ENCODE peak calls at places on chromosome 16, in ten cellular contexts. F is ovary, K is stomach, U is A549, P is tibial nerve, A is H1, E is suprapubic skin, Z is sigmoid colon, S is GM12878, V is esophagus muscularis mucosa. R is an unnamed sample. For H3K4me1, the result is how much of the 10 kb centered on the place peaks cover.

GRCh38 chr16:15701367-15701766 is 51.3 kb downstream of the NDE1 start:
- DNase-seq in Z (no peak), K (no peak), A (no peak), S (no peak), F (no peak), V (no peak), E (no peak), P (no peak), U (no peak), R (no peak)

GRCh38 chr16:28192811-28193529 is 18.8 kb downstream of the XPO6 start:
- DNase-seq in Z (no peak), K (peak), V (no peak), E (no peak), F (no peak), P (no peak), A (no peak), U (no peak), S (no peak), R (peak)

GRCh38 chr16:14677627-14678026 is 16.5 kb downstream of the PLA2G10 start:
- DNase-seq in Z (no peak), S (no peak), U (no peak), K (no peak), V (no peak), P (no peak), E (no peak), A (no peak), F (no peak), R (no peak)

GRCh38 chr16:13306153-13306552 is 404.8 kb downstream of the SHISA9 start:
- DNase-seq in A (no peak), E (no peak), S (no peak), F (no peak), K (no peak), V (no peak), P (no peak), Z (no peak), U (no peak), R (no peak)

GRCh38 chr16:4184038-4184702 is 57.7 kb downstream of the SRL start:
- DNase-seq in F (no peak), P (no peak), K (no peak), E (no peak), S (no peak), Z (no peak), V (no peak), U (no peak), A (no peak), R (no peak)

GRCh38 chr16:9625122-9625521 is 533.7 kb downstream of the HAPSTR1 start:
- DNase-seq in P (no peak), S (no peak), E (no peak), K (no peak), U (no peak), F (no peak), A (no peak), Z (no peak), V (no peak), R (no peak)

GRCh38 chr16:3007957-3008748 is 4.6 kb upstream of the CLDN9 start:
- DNase-seq in E (no peak), U (no peak), V (no peak), Z (no peak), A (peak), S (no peak), P (no peak), K (no peak), F (no peak), R (no peak)

GRCh38 chr16:12573730-12574383 is 229.8 kb downstream of the CPPED1 start:
- DNase-seq in V (no peak), K (peak), A (peak), U (peak), E (peak), F (no peak), S (no peak), Z (peak), P (no peak), R (peak)

GRCh38 chr16:26651464-26651863 is 415.3 kb upstream of the C16orf82 start:
- DNase-seq in F (no peak), Z (no peak), A (no peak), U (no peak), P (no peak), K (no peak), V (peak), E (no peak), S (no peak), R (no peak)

GRCh38 chr16:20612551-20613470 is 36.6 kb upstream of the ACSM2B start:
- DNase-seq in E (no peak), P (no peak), U (no peak), S (no peak), A (no peak), K (peak), V (no peak), F (peak), Z (peak), R (no peak)

GRCh38 chr16:23523321-23523720 is 13.0 kb upstream of the GGA2 start:
- DNase-seq in F (no peak), E (no peak), A (no peak), S (no peak), Z (no peak), K (no peak), P (no peak), U (no peak), V (no peak), R (no peak)

GRCh38 chr16:69201787-69202186 is 14.8 kb downstream of the SNTB2 start:
- DNase-seq in U (no peak), S (no peak), K (no peak), V (no peak), Z (no peak), A (no peak), F (no peak), E (no peak), P (no peak), R (no peak)

GRCh38 chr16:47644166-47644565 is 183.0 kb downstream of the PHKB start:
- DNase-seq in S (no peak), E (no peak), V (no peak), U (no peak), P (no peak), K (peak), A (no peak), F (no peak), Z (no peak), R (no peak)

GRCh38 chr16:16045879-16046278 is 96.5 kb downstream of the ABCC1 start:
- DNase-seq in P (no peak), A (no peak), F (no peak), U (no peak), Z (no peak), K (no peak), S (no peak), V (no peak), E (no peak), R (no peak)

GRCh38 chr16:30773826-30774225 is 11.7 kb downstream of the RNF40 start:
- DNase-seq in P (no peak), K (no peak), U (no peak), S (no peak), Z (no peak), E (no peak), F (no peak), A (no peak), V (no peak), R (no peak)

GRCh38 chr16:23999663-24000062 is 163.9 kb downstream of the PRKCB start:
- DNase-seq in U (no peak), K (no peak), V (no peak), E (no peak), P (no peak), S (peak), A (no peak), Z (no peak), F (no peak), R (no peak)

GRCh38 chr16:83305092-83305491 is 502.7 kb upstream of the HSBP1 start:
- DNase-seq in V (no peak), K (no peak), Z (no peak), S (no peak), F (no peak), A (no peak), U (no peak), P (no peak), E (no peak), R (no peak)

GRCh38 chr16:3388325-3388724 is 12.5 kb downstream of the ZSCAN32 start:
- DNase-seq in V (no peak), S (no peak), A (no peak), E (no peak), K (no peak), F (no peak), P (no peak), U (no peak), Z (no peak), R (no peak)

GRCh38 chr16:76226481-76226880 is 50.7 kb upstream of the CNTNAP4 start:
- DNase-seq in K (no peak), Z (no peak), P (no peak), U (no peak), V (no peak), S (no peak), F (no peak), A (no peak), E (no peak), R (no peak)

GRCh38 chr16:86509759-86510464 is 415 bp upstream of the FOXF1 start:
- DNase-seq in S (no peak), V (peak), U (no peak), K (peak), E (no peak), F (peak), Z (peak), A (no peak), P (no peak), R (peak)

GRCh38 chr16:70417661-70418060 is 21.2 kb downstream of the ST3GAL2 start:
- DNase-seq in E (no peak), V (no peak), A (no peak), F (no peak), U (no peak), Z (no peak), K (no peak), S (no peak), P (no peak), R (no peak)

GRCh38 chr16:75203106-75203505 is 3.9 kb downstream of the CTRB2 start:
- DNase-seq in U (no peak), F (peak), Z (peak), P (no peak), V (no peak), S (no peak), A (no peak), E (peak), K (no peak), R (no peak)

GRCh38 chr16:18782697-18783429 is 7.3 kb downstream of the RPS15A start:
- DNase-seq in E (no peak), U (no peak), K (no peak), P (no peak), A (no peak), F (no peak), V (no peak), S (no peak), Z (no peak), R (no peak)

GRCh38 chr16:21613361-21613760 is 14.0 kb downstream of the METTL9 start:
- DNase-seq in Z (no peak), A (no peak), E (no peak), P (no peak), K (no peak), S (no peak), F (no peak), U (no peak), V (no peak), R (no peak)

GRCh38 chr16:78289844-78290277 is 190.4 kb downstream of the WWOX start:
- DNase-seq in F (no peak), K (no peak), V (no peak), S (no peak), P (no peak), A (no peak), U (no peak), Z (no peak), E (no peak), R (no peak)

GRCh38 chr16:68094614-68094934 is 9.4 kb downstream of the NFATC3 start:
- DNase-seq in F (no peak), P (no peak), V (no peak), U (no peak), E (no peak), Z (no peak), S (no peak), A (no peak), K (no peak), R (no peak)

GRCh38 chr16:27154573-27155521 is 48.5 kb upstream of the KDM8 start:
- DNase-seq in V (no peak), Z (peak), P (peak), S (no peak), A (peak), E (no peak), K (peak), U (peak), F (peak), R (peak)

GRCh38 chr16:67249178-67249759 is 490 bp downstream of the SLC9A5 start:
- DNase-seq in V (no peak), F (no peak), E (no peak), K (no peak), Z (peak), U (no peak), S (no peak), P (no peak), A (no peak), R (no peak)

GRCh38 chr16:27703121-27703520 is 153.2 kb downstream of the KATNIP start:
- DNase-seq in V (no peak), K (no peak), F (peak), E (peak), P (no peak), Z (peak), U (no peak), S (no peak), A (no peak), R (no peak)

GRCh38 chr16:52812945-52813556 is 239.6 kb downstream of the CHD9NB start:
- DNase-seq in V (no peak), E (no peak), U (peak), P (no peak), S (no peak), F (no peak), A (no peak), Z (no peak), K (no peak), R (no peak)

GRCh38 chr16:83813818-83814653 is 6.3 kb downstream of the HSBP1 start:
- DNase-seq in U (peak), K (no peak), Z (no peak), A (no peak), V (no peak), P (peak), S (no peak), F (peak), E (no peak), R (peak)

GRCh38 chr16:10188236-10188635 is 6.0 kb upstream of the GRIN2A start:
- DNase-seq in Z (no peak), E (no peak), V (no peak), F (no peak), A (no peak), P (no peak), S (no peak), K (no peak), U (no peak), R (no peak)

GRCh38 chr16:30533748-30534367 is 800 bp downstream of the ZNF747 start:
- DNase-seq in V (no peak), S (no peak), Z (no peak), P (no peak), E (no peak), F (no peak), K (no peak), A (no peak), U (no peak), R (no peak)

GRCh38 chr16:50099957-50100648 is 34.3 kb downstream of the HEATR3 start:
- DNase-seq in Z (no peak), S (no peak), F (no peak), A (no peak), U (no peak), V (no peak), K (no peak), P (no peak), E (no peak), R (no peak)

GRCh38 chr16:84922351-84923135 is 88.8 kb downstream of the ZDHHC7 start:
- DNase-seq in A (no peak), U (no peak), F (peak), E (no peak), V (no peak), S (no peak), Z (peak), K (peak), P (peak), R (peak)

GRCh38 chr16:4624827-4625616 is 396 bp downstream of the MGRN1 start:
- DNase-seq in V (peak), F (peak), Z (peak), S (peak), K (peak), A (no peak), U (no peak), P (peak), E (peak), R (peak)

GRCh38 chr16:28534542-28535373 is 4.0 kb downstream of the NUPR1 start:
- DNase-seq in S (no peak), V (peak), E (peak), Z (peak), K (peak), F (no peak), A (no peak), P (peak), U (no peak), R (peak)

GRCh38 chr16:85191341-85191965 is 79.2 kb upstream of the CIBAR2 start:
- DNase-seq in A (no peak), P (no peak), U (no peak), E (no peak), V (no peak), Z (no peak), F (no peak), S (no peak), K (no peak), R (no peak)

DNA sequence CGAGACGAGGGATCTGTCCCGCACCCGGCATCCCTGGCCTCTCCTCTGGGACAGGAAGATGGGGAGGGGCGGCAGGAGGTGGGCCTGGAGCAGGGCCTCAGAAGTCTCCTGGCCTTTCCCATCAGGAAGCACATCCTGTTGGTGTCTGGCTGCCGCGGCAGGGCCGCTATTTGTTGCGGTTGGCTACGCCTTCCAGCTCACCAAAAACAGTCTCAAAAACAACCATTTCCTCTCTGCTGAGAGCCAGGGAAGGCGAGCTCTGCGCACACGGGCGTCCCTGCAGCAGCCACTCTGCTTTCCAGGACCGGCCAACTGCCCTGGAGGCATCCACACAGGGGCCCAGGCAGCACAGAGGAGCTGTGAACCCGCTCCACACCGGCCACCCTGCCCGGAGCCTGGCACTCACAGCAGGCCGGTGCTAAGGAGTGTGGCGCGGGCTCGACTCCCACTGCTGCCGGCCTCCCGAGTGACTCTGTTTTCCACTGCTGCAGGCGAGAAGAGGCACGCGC is at the start of gene TMEM204:
- DNase-seq in K (peak), E (no peak), F (peak), V (no peak), Z (peak), P (peak), U (no peak), S (no peak), A (no peak), R (peak)
- H3K4me1 ChIP-seq in K (under half), E (half or more), F (under half), V (half or more), Z (half or more), P (under half), U (under half), S (under half), A (under half), R (under half)

GRCh38 chr16:1445518-1446197 is 1.3 kb upstream of the CCDC154 start:
- DNase-seq in S (no peak), U (no peak), F (no peak), E (no peak), Z (no peak), V (no peak), K (no peak), A (no peak), P (no peak), R (no peak)

GRCh38 chr16:1448536-1449116 is 4.3 kb upstream of the CCDC154 start:
- DNase-seq in E (no peak), A (no peak), V (no peak), F (no peak), K (no peak), S (no peak), Z (no peak), P (no peak), U (no peak), R (no peak)

GRCh38 chr16:1447965-1448364 is 3.6 kb upstream of the CCDC154 start:
- DNase-seq in F (no peak), S (no peak), U (no peak), K (no peak), A (no peak), E (no peak), P (no peak), V (no peak), Z (no peak), R (no peak)

GRCh38 chr16:1444730-1445517 is 568 bp upstream of the CCDC154 start:
- DNase-seq in U (no peak), K (no peak), E (no peak), Z (no peak), V (no peak), A (no peak), F (no peak), P (no peak), S (no peak), R (no peak)

GRCh38 chr16:1446296-1447080 is 2.1 kb upstream of the CCDC154 start:
- DNase-seq in F (no peak), K (no peak), S (no peak), V (no peak), A (no peak), E (no peak), Z (no peak), U (no peak), P (no peak), R (no peak)
- TF ChIP-seq EP300 in F (no peak), K (no peak), S (no peak), V (no peak), A (no peak), E (no peak), Z (no peak), U (no peak), P (no peak), R (no peak)

GRCh38 chr16:89577055-89577759 is 1.6 kb downstream of the CPNE7 start:
- DNase-seq in K (no peak), Z (no peak), F (no peak), A (no peak), V (no peak), S (no peak), P (no peak), E (no peak), U (no peak), R (no peak)

GRCh38 chr16:89573826-89574680 is 1.5 kb upstream of the CPNE7 start:
- DNase-seq in K (no peak), V (no peak), S (no peak), E (no peak), P (no peak), F (no peak), Z (no peak), A (no peak), U (no peak), R (no peak)

GRCh38 chr16:89574681-89575246 is 794 bp upstream of the CPNE7 start:
- DNase-seq in A (no peak), S (no peak), U (peak), Z (no peak), E (no peak), K (peak), F (peak), P (no peak), V (no peak), R (peak)

GRCh38 chr16:89575247-89576172 is at the start of gene CPNE7:
- DNase-seq in A (no peak), U (peak), S (no peak), P (no peak), F (no peak), E (no peak), Z (no peak), K (no peak), V (no peak), R (no peak)

GRCh38 chr16:89576173-89577054 is 856 bp downstream of the CPNE7 start:
- DNase-seq in S (no peak), E (no peak), A (no peak), Z (no peak), V (no peak), P (no peak), K (no peak), U (no peak), F (no peak), R (no peak)
- H3K27ac ChIP-seq in S (no peak), E (no peak), A (no peak), Z (no peak), V (no peak), P (no peak), K (no peak), U (peak), F (no peak), R (no peak)

GRCh38 chr16:57855188-57855587 is 52.9 kb upstream of the KIFC3 start:
- DNase-seq in E (no peak), S (no peak), P (no peak), K (no peak), V (no peak), F (no peak), A (no peak), U (no peak), Z (no peak), R (no peak)

GRCh38 chr16:57859331-57859730 is 57.0 kb upstream of the KIFC3 start:
- DNase-seq in E (peak), K (no peak), U (peak), A (no peak), V (no peak), S (no peak), Z (no peak), F (no peak), P (no peak), R (no peak)

GRCh38 chr16:57863434-57864160 is 61.3 kb upstream of the KIFC3 start:
- DNase-seq in V (no peak), Z (peak), S (no peak), A (peak), K (peak), E (peak), P (peak), U (peak), F (peak), R (peak)

GRCh38 chr16:57862698-57863433 is 60.6 kb upstream of the KIFC3 start:
- DNase-seq in K (no peak), V (no peak), Z (no peak), P (no peak), S (no peak), F (no peak), A (no peak), U (peak), E (peak), R (peak)

GRCh38 chr16:57858635-57859034 is 56.3 kb upstream of the KIFC3 start:
- DNase-seq in F (no peak), U (no peak), K (no peak), A (no peak), S (no peak), P (no peak), V (no peak), E (peak), Z (no peak), R (no peak)
- H3K4me1 ChIP-seq in F (under half), U (under half), K (under half), A (under half), S (under half), P (under half), V (under half), E (under half), Z (under half), R (under half)